ENCODE peak calls at places on chromosomes 6 and 20, in four cellular contexts. M is left ventricle myocardium inferior, P is RWPE1, H is coronary artery. A is an unnamed sample.
A peak's percentile ranks its signal among the peaks of the same experiment; 100 is the strongest.

GRCh38 chr6:106562001-106562400 is 67.3 kb downstream of the RTN4IP1 start:
- DNase-seq in H (no peak), M (no peak), P (peak; percentile 36), A (peak; percentile 66)

GRCh38 chr20:49203011-49203410 is 14.9 kb upstream of the STAU1 start:
- DNase-seq in M (no peak), P (no peak), H (no peak), A (no peak)

GRCh38 chr6:66772785-66773184 is 1065.8 kb upstream of the EYS start:
- DNase-seq in P (no peak), M (peak; percentile 24), H (no peak), A (no peak)

GRCh38 chr6:25842526-25842925 is 10.7 kb upstream of the SLC17A1 start:
- DNase-seq in H (no peak), P (no peak), M (no peak), A (no peak)

GRCh38 chr6:160756871-160757270 is 54.8 kb downstream of the PLG start:
- DNase-seq in M (no peak), H (no peak), P (no peak), A (peak; percentile 47)

GRCh38 chr6:170279977-170280688 is 10.7 kb downstream of the DLL1 start:
- DNase-seq in P (no peak), M (peak; percentile 67), H (no peak), A (no peak)

GRCh38 chr6:101398716-101399626 is 5.5 kb downstream of the GRIK2 start:
- DNase-seq in P (no peak), H (no peak), M (no peak), A (no peak)

GRCh38 chr20:52747736-52748135 is 224.4 kb upstream of the TSHZ2 start:
- DNase-seq in P (peak; percentile 35), M (no peak), H (no peak), A (no peak)

GRCh38 chr6:135901776-135902524 is 50.4 kb downstream of the PDE7B start:
- DNase-seq in M (peak; percentile 48), P (no peak), H (no peak), A (no peak)

GRCh38 chr6:150377211-150377781 is 8.5 kb downstream of the IYD start:
- DNase-seq in H (no peak), M (no peak), P (no peak), A (no peak)

GRCh38 chr20:34904202-34904621 is 27.8 kb downstream of the ACSS2 start:
- DNase-seq in H (no peak), P (no peak), M (no peak), A (no peak)

GRCh38 chr6:45783716-45784115 is 231.9 kb downstream of the CLIC5 start:
- DNase-seq in H (no peak), M (no peak), P (peak; percentile 93), A (peak; percentile 74)

GRCh38 chr6:168302534-168302933 is 17.0 kb downstream of the DACT2 start:
- DNase-seq in H (no peak), P (no peak), M (no peak), A (no peak)

GRCh38 chr6:168214586-168215104 is 104.9 kb downstream of the DACT2 start:
- DNase-seq in P (no peak), H (no peak), M (no peak), A (no peak)

GRCh38 chr6:33800248-33800647 is 3.6 kb downstream of the MLN start:
- DNase-seq in M (no peak), P (no peak), H (no peak), A (no peak)

DNA sequence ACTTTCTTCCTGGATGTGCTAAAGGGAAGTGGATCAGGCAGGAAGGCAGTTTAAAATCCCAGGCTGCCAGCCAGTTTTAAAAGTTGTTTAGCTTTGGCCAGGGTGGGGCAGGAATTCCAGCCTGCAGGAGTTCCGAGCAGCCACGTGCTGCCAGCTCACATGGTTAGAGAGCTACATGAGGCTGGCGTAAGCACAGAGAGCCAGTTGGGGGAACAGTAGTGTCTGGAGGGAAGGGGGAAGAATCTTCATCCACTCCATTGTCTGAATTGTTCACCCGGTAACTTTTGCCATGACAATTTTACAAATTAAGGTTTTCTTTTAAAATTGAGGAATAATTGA is 12.0 kb downstream of the CDC25B start:
- DNase-seq in M (peak; percentile 80), P (peak; percentile 86), H (peak; percentile 88), A (peak; percentile 84)
- TF ChIP-seq CTCF in M (no peak), P (no peak), H (no peak), A (no peak)

GRCh38 chr6:125853168-125853567 is 62.4 kb downstream of the NCOA7 start:
- DNase-seq in H (no peak), M (no peak), P (no peak), A (no peak)
- H3K27ac ChIP-seq in H (no peak overlapping the region), M (no peak overlapping the region), P (no peak overlapping the region), A (no peak overlapping the region)

DNA sequence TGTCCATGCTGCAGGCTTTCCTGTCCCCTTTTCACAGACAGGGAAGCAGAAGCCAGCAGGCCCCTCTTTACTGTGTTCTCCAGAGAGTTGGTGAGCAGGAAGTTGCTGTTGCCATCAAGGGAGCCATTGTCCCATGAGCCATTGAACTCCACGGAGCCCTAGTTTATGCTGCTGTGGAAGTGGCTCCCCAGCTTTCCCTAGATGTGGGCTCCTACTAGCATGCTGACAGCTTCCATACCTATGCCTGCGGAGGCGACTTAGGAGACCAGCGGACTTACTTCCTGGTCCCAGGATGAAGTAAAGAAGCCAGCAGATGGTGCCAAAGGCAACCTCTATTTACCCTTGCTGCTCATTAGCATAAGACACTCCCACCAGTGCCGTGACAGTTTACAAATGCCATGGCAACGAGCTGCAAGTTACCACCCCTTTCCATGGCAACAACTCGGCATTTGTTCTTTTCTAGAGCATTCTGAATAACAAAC is 30.8 kb upstream of the FKBP1A start:
- DNase-seq in H (no peak), P (no peak), M (no peak), A (peak; percentile 77)
- TF ChIP-seq CTCF in H (no peak), P (no peak), M (no peak), A (peak; percentile 60)

DNA sequence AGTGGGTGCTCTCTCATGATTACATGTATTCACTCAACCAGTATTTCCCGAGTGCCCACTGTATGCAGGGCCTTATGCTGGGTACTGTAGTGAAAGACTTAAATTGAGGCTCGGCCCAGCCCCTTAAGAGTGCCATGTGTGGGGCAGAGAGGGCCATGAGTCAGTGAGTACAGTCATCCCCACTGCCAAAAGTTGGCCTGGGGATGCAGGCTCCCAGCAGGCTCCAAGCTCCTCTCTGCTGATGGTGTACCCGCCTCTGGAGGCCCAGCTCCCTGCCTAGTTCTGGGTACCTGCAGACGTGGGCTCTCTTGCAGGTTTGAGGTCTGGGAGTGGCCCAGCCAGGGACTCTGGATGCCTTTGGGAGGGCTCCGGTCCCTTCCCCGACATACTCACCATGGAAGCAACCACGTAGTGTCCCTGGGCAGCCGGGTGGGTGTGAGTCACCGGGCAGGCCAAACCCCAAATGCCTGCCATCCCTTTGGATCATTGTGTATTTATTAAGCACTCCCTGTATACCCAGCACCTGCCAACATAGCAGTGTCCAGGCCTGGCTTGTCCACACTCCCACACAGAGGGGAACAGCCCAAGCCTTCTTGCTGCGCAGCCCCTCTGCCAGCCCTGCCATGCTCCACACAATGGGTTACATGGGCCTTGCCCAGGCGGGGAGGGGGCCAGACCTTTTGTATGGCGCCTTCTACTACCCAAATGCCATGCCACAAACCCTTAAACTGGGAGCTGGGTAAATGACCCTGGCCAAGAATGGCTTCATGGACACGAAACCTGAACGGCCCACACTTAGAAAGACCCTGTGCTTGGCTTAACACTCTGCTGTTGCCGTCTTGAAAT is 153.6 kb downstream of the VEGFA start:
- DNase-seq in H (no peak), M (no peak), P (peak; percentile 53), A (peak; percentile 80)
- H3K27ac ChIP-seq in H (no peak overlapping the region), M (no peak overlapping the region), P (peak overlapping the region; percentile 89), A (no peak overlapping the region)

GRCh38 chr6:31897612-31898199 is at the start of gene EHMT2:
- DNase-seq in M (peak; percentile 84), P (peak; percentile 84), H (peak; percentile 87), A (peak; percentile 40)
- TF ChIP-seq CTCF in M (peak; percentile 24), P (no peak), H (no peak), A (peak; percentile 18)